ENCODE peak calls at places on chromosomes 3 and 15, in five cellular contexts. Z, P, K, E and N are unnamed samples.

GRCh38 chr15:63491116-63491817 is 13.1 kb upstream of the USP3 start:
- DNase-seq in Z (no peak), P (no peak), K (no peak), E (no peak), N (no peak)

GRCh38 chr3:170171563-170171962 is 10.0 kb downstream of the PHC3 start:
- DNase-seq in Z (no peak), P (no peak), K (no peak), E (no peak), N (no peak)

GRCh38 chr3:10164546-10165393 is at the start of gene IRAK2:
- DNase-seq in Z (peak), P (no peak), K (peak), E (peak), N (peak)

GRCh38 chr15:62726461-62726860 is 316.1 kb upstream of the TPM1 start:
- DNase-seq in Z (no peak), P (no peak), K (no peak), E (no peak), N (no peak)

GRCh38 chr3:115698851-115699535 is 75.7 kb downstream of the GAP43 start:
- DNase-seq in Z (no peak), P (no peak), K (no peak), E (no peak), N (no peak)

GRCh38 chr3:78101363-78101762 is 1061.5 kb downstream of the ROBO2 start:
- DNase-seq in Z (no peak), P (no peak), K (no peak), E (peak), N (no peak)

GRCh38 chr15:90596943-90597342 is 67.2 kb downstream of the CRTC3 start:
- DNase-seq in Z (no peak), P (no peak), K (no peak), E (no peak), N (no peak)

GRCh38 chr15:75671684-75672083 is 24.0 kb downstream of the SNX33 start:
- DNase-seq in Z (no peak), P (no peak), K (no peak), E (peak), N (no peak)

GRCh38 chr15:33907326-33907725 is 61.0 kb upstream of the CHRM5 start:
- DNase-seq in Z (no peak), P (no peak), K (no peak), E (peak), N (no peak)

GRCh38 chr15:66153549-66154415 is 99.8 kb downstream of the MEGF11 start:
- DNase-seq in Z (no peak), P (no peak), K (no peak), E (no peak), N (no peak)

GRCh38 chr15:99403597-99403996 is 152.3 kb downstream of the LRRC28 start:
- DNase-seq in Z (no peak), P (no peak), K (no peak), E (no peak), N (no peak)
- H3K27ac ChIP-seq in Z (no peak), P (no peak), K (peak), E (no peak), N (no peak)

DNA sequence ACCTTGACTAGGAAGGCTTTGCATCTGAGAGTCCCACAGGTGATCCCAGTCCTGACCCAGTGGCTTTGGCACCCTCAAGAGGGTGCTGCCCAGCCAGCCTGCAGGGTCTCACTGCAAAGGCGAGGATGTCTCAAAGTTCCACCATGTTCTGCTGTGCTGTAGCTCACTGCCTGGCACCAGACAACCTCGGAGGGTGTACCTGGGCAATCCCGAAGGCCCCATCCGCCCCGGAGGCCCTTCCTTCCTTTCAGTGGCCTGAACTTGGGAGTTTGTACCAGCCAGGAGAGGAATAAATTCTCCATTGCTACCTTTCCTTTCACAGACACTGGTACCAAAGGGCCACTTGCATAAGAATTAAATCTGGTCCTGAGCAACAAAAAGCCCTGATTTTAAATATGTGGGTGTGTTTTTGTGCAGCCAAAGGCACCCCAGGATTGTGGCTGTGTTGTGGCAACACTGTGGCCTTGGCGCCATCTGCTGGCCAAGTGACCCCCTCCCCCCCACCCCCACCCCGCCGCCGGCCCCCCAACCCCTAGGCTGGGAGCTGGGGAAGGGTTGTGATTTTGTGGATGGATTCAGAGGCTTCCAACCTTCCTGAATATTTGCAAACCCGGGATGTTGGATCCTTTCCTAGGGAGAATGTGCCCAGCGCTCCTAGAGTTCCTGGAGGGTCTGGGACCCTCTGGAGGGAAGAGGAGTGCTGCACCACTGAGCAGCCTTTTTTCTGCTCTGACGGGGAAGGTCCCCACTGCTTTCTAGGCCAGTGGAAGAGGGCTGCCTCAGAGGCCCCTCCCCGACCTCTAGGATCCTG is 9.7 kb upstream of the PTPN23 start:
- DNase-seq in Z (no peak), P (no peak), K (peak), E (peak), N (peak)
- TF ChIP-seq CTCF in Z (peak), P (no peak), K (peak), E (peak), N (peak)

GRCh38 chr15:37015476-37015875 is 84.9 kb downstream of the MEIS2 start:
- DNase-seq in Z (no peak), P (no peak), K (no peak), E (no peak), N (no peak)
- H3K27ac ChIP-seq in Z (peak), P (no peak), K (no peak), E (peak), N (peak)

GRCh38 chr15:72474912-72475601 is 927 bp downstream of the ARIH1 start:
- DNase-seq in Z (peak), P (peak), K (peak), E (peak), N (peak)
- TF ChIP-seq CTCF in Z (no peak), P (no peak), K (peak), E (no peak), N (peak)

GRCh38 chr3:58609990-58610389 is 32.8 kb upstream of the FAM107A start:
- DNase-seq in Z (no peak), P (no peak), K (no peak), E (no peak), N (no peak)
- H3K27ac ChIP-seq in Z (no peak), P (no peak), K (no peak), E (no peak), N (no peak)

DNA sequence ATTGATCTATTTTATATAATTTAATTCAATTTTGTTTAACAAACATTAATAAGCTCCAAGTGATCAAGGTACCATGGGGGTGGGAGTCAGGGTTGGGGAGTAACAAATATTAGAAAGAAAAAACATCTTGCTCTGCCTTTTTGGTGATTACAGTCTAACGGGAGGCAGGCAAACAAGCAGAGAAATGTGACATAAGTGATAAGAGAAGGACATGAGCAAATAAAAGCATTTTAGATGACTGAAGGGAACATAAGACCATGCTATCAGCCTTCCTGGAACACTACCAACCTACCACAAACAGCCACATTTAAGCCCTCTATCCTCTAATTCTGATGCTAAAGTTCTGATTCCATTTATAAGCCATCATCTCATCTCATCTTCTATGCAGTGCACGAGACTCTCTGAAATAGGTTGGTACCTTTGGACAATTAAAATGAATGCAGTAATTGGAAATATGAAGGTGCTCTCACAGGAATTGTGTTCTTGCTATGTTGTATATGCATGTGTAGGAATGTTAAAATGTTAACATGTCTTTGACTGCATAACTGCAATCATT is 243.4 kb upstream of the P2RY1 start:
- DNase-seq in Z (no peak), P (no peak), K (no peak), E (no peak), N (no peak)
- TF ChIP-seq CTCF in Z (no peak), P (no peak), K (no peak), E (no peak), N (no peak)

GRCh38 chr3:189787622-189788021 is 156.4 kb downstream of the TP63 start:
- DNase-seq in Z (no peak), P (no peak), K (peak), E (peak), N (no peak)

GRCh38 chr3:189789432-189789831 is 158.2 kb downstream of the TP63 start:
- DNase-seq in Z (no peak), P (no peak), K (peak), E (no peak), N (no peak)

GRCh38 chr3:189790658-189791057 is 159.5 kb downstream of the TP63 start:
- DNase-seq in Z (no peak), P (no peak), K (no peak), E (no peak), N (no peak)

GRCh38 chr3:189794518-189794917 is 163.3 kb downstream of the TP63 start:
- DNase-seq in Z (no peak), P (no peak), K (no peak), E (no peak), N (no peak)

DNA sequence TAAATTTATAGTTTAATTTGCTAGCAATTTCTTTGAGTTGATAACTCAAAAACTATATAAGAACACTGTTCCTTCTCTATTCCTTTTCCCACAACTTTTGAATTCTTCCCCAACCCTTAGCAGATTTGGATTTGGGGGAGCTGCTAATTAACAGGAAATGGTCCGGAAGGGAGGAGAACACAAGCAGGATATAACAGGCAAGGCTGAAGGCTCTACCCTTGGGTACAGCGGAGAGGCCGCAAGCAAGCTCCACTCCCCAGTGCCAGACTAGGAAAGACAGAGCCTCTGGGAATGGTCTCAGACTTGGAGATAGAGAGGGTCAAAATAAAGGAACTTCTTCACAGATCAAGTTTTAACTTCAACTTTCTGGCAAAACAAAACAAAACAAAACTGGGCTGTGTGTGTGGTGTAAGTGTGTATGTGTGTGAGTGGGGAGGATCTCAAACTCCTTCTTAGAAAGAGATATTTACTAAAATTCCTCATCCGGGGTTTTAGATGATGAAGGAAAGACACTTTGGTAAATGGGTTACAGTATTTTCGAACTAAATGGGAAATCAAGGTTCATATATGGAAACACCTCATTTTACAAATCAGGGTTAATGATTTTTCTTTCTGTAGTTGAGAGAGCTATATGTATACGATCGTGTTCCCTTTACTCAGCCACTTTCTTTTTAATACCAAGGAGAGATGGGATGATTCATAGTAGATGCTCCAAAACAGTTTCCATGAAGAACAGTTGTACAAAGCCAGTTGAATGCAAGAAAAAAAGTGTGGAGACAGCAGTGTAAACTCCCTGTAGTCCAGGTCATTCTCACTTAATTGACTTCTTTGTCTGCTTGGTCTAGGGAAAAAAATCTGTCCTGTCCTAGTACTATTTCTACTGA is 161.1 kb downstream of the TP63 start:
- DNase-seq in Z (no peak), P (no peak), K (peak), E (no peak), N (no peak)
- H3K27ac ChIP-seq in Z (no peak), P (no peak), K (peak), E (no peak), N (no peak)